ENCODE peak calls at places on chromosomes 1 and 21, in six cellular contexts. I is iPS DF 19.7; Z is endodermal cell; B is lower lobe of right lung; U is NCI-H1092 treated with DMSO at 0.1 percent for 48 hours; P is stimulated activated CD4-positive, alpha-beta T cell treated with anti-CD3 and anti-CD28 coated beads, TNF-alpha, amount 100 ng/mL, for 1 hour. M is an unnamed sample.

GRCh38 chr1:31755197-31755611 is 8.9 kb downstream of the ADGRB2 start:
- DNase-seq in U (no peak), P (no peak), I (no peak), B (no peak), Z (no peak), M (no peak)

GRCh38 chr1:41417746-41418145 is 56.5 kb downstream of the FOXO6 start:
- DNase-seq in U (no peak), Z (no peak), P (no peak), I (no peak), B (no peak), M (no peak)

GRCh38 chr21:15744926-15745325 is 15.1 kb downstream of the USP25 start:
- DNase-seq in B (no peak), I (no peak), P (no peak), U (no peak), Z (no peak), M (no peak)

GRCh38 chr1:22611530-22611947 is 24.9 kb upstream of the C1QA start:
- DNase-seq in Z (peak; percentile 97), I (peak; percentile 65), U (no peak), B (peak; percentile 46), P (no peak), M (peak; percentile 54)

GRCh38 chr21:26801524-26801923 is 43.7 kb downstream of the ADAMTS1 start:
- DNase-seq in U (no peak), B (no peak), I (no peak), Z (no peak), P (no peak), M (no peak)

GRCh38 chr1:46673749-46674182 is 2.1 kb downstream of the TEX38 start:
- DNase-seq in Z (no peak), U (no peak), B (no peak), I (no peak), P (no peak), M (no peak)

GRCh38 chr1:240516069-240516468 is 95.9 kb downstream of the GREM2 start:
- DNase-seq in I (no peak), P (no peak), U (no peak), B (no peak), Z (no peak), M (no peak)

GRCh38 chr1:231200417-231201031 is 38.7 kb downstream of the TRIM67 start:
- DNase-seq in Z (no peak), B (no peak), P (no peak), I (no peak), U (no peak), M (no peak)

M was measured in H1.